ENCODE peak calls at places on chromosomes 4 and X, in seven cellular contexts. S, Q, H, V, L, T and Z are unnamed samples.

GRCh38 chr4:25702848-25703247 is 47.2 kb downstream of the SLC34A2 start:
- DNase-seq in S (peak; percentile 33), Q (peak; percentile 5), H (peak; percentile 44), V (peak; percentile 31), L (peak; percentile 40), T (no peak), Z (no peak)

GRCh38 chrX:116272328-116272727 is 101.8 kb downstream of the AGTR2 start:
- DNase-seq in S (peak; percentile 93), Q (no peak), H (no peak), V (no peak), L (no peak), T (peak; percentile 11), Z (peak; percentile 0)

GRCh38 chr4:155494037-155494718 is 117.4 kb upstream of the MAP9 start:
- DNase-seq in S (no peak), Q (no peak), H (no peak), V (no peak), L (no peak), T (no peak), Z (no peak)

GRCh38 chrX:16695079-16695676 is 17.3 kb downstream of the CTPS2 start:
- DNase-seq in S (peak; percentile 58), Q (peak; percentile 26), H (no peak), V (peak; percentile 2), L (peak; percentile 9), T (no peak), Z (no peak)

GRCh38 chrX:23008431-23009099 is 8.8 kb downstream of the DDX53 start:
- DNase-seq in S (peak; percentile 40), Q (no peak), H (no peak), V (no peak), L (peak; percentile 28), T (no peak), Z (no peak)

GRCh38 chr4:188854451-188854850 is 715.2 kb downstream of the TRIML1 start:
- DNase-seq in S (no peak), Q (no peak), H (no peak), V (no peak), L (peak; percentile 51), T (no peak), Z (no peak)

GRCh38 chr4:31234494-31234893 is 514.3 kb downstream of the PCDH7 start:
- DNase-seq in S (no peak), Q (no peak), H (no peak), V (no peak), L (no peak), T (no peak), Z (no peak)

GRCh38 chr4:40576651-40577480 is 52.8 kb downstream of the RBM47 start:
- DNase-seq in S (peak; percentile 92), Q (peak; percentile 30), H (peak; percentile 48), V (no peak), L (peak; percentile 99), T (peak; percentile 42), Z (no peak)

GRCh38 chr4:13536607-13537006 is 7.7 kb downstream of the NKX3-2 start:
- DNase-seq in S (no peak), Q (no peak), H (no peak), V (no peak), L (no peak), T (no peak), Z (no peak)

GRCh38 chrX:129403974-129404669 is 119.2 kb downstream of the SMARCA1 start:
- DNase-seq in S (no peak), Q (no peak), H (no peak), V (no peak), L (no peak), T (no peak), Z (no peak)

GRCh38 chr4:182179105-182179504 is 64.1 kb upstream of the TENM3 start:
- DNase-seq in S (peak; percentile 35), Q (no peak), H (no peak), V (no peak), L (no peak), T (no peak), Z (no peak)

GRCh38 chr4:138177278-138177968 is 64.7 kb downstream of the SLC7A11 start:
- DNase-seq in S (no peak), Q (no peak), H (no peak), V (no peak), L (no peak), T (no peak), Z (no peak)

GRCh38 chr4:114366368-114366767 is 232.2 kb upstream of the UGT8 start:
- DNase-seq in S (peak; percentile 23), Q (no peak), H (no peak), V (no peak), L (no peak), T (no peak), Z (no peak)

GRCh38 chr4:154911097-154911496 is 130.0 kb downstream of the RBM46 start:
- DNase-seq in S (peak; percentile 14), Q (no peak), H (no peak), V (no peak), L (peak; percentile 23), T (no peak), Z (no peak)

GRCh38 chr4:150164956-150165355 is 86.7 kb downstream of the DCLK2 start:
- DNase-seq in S (peak; percentile 60), Q (no peak), H (no peak), V (no peak), L (no peak), T (no peak), Z (no peak)

GRCh38 chr4:107970063-107970798 is 19.5 kb upstream of the HADH start:
- DNase-seq in S (no peak), Q (no peak), H (no peak), V (no peak), L (no peak), T (no peak), Z (no peak)

GRCh38 chrX:66030505-66031317 is 9.2 kb downstream of the VSIG4 start:
- DNase-seq in S (peak; percentile 4), Q (no peak), H (no peak), V (peak; percentile 4), L (peak; percentile 2), T (no peak), Z (no peak)

GRCh38 chrX:125090046-125090445 is 229.6 kb upstream of the TEX13C start:
- DNase-seq in S (no peak), Q (no peak), H (no peak), V (no peak), L (no peak), T (no peak), Z (peak; percentile 14)

GRCh38 chr4:24794916-24795665 is at the start of gene SOD3:
- DNase-seq in S (peak; percentile 81), Q (peak; percentile 64), H (no peak), V (no peak), L (peak; percentile 40), T (peak; percentile 78), Z (no peak)